ENCODE peak calls at places on chromosome X, in seven cellular contexts. Q is kidney glomerular epithelial cell; A is iPS-NIHi11; F is stimulated activated CD4-positive, alpha-beta T cell treated with anti-CD3 and anti-CD28 coated beads, Interleukin-12 subunit alpha, Interleukin-12 subunit beta, amount 100 ng/mL, for 48 hours; B is sciatic nerve; V is Kasumi-1; P is NCI-H774. K is an unnamed sample.

GRCh38 chrX:110402855-110403230 is 44.2 kb downstream of the RTL9 start:
- DNase-seq in Q (no peak), A (no peak), F (no peak), B (no peak), V (no peak), P (no peak), K (no peak)

GRCh38 chrX:110180928-110181310 is 137.0 kb downstream of the AMMECR1 start:
- DNase-seq in Q (peak), A (no peak), F (no peak), B (no peak), V (no peak), P (no peak), K (no peak)

GRCh38 chrX:154135458-154136229 is 8.4 kb upstream of the OPN1LW start:
- DNase-seq in Q (peak), A (no peak), F (no peak), B (no peak), V (no peak), P (no peak), K (no peak)

GRCh38 chrX:120561634-120562568 is 1.1 kb upstream of the CUL4B start:
- DNase-seq in Q (no peak), A (no peak), F (no peak), B (no peak), V (no peak), P (no peak), K (no peak)

GRCh38 chrX:42951747-42952146 is 173.8 kb upstream of the PPP1R2C start:
- DNase-seq in Q (no peak), A (no peak), F (no peak), B (no peak), V (no peak), P (no peak), K (no peak)

GRCh38 chrX:31423575-31424284 is 351.9 kb upstream of the FTHL17 start:
- DNase-seq in Q (no peak), A (peak), F (no peak), B (peak), V (peak), P (no peak), K (no peak)

GRCh38 chrX:19214248-19214787 is 92.0 kb upstream of the ADGRG2 start:
- DNase-seq in Q (no peak), A (no peak), F (no peak), B (no peak), V (no peak), P (no peak), K (no peak)

GRCh38 chrX:150450519-150451177 is 87.5 kb downstream of the MAMLD1 start:
- DNase-seq in Q (no peak), A (no peak), F (no peak), B (no peak), V (no peak), P (no peak), K (no peak)

K was measured in substantia nigra.